ENCODE peak calls at places on chromosome 9, in seven cellular contexts. One of them, this sample, is unnamed.

GRCh38 chr9:38233796-38234355 is 158.6 kb upstream of the ALDH1B1 start:
- DNase-seq in mammary epithelial cell: no peak
- DNase-seq in ovary: no peak
- DNase-seq in pancreas: no peak
- DNase-seq in H9: no peak
- DNase-seq in A549: no peak
- DNase-seq in tibial artery: no peak
- DNase-seq in this sample: no peak

GRCh38 chr9:20402273-20402875 is 219.9 kb downstream of the MLLT3 start:
- DNase-seq in H9: no peak
- DNase-seq in ovary: no peak
- DNase-seq in A549: no peak
- DNase-seq in pancreas: no peak
- DNase-seq in tibial artery: no peak
- DNase-seq in mammary epithelial cell: no peak
- DNase-seq in this sample: no peak

GRCh38 chr9:101376117-101376866 is 8.5 kb downstream of the BAAT start:
- DNase-seq in pancreas: no peak
- DNase-seq in H9: no peak
- DNase-seq in ovary: no peak
- DNase-seq in mammary epithelial cell: peak; percentile 19
- DNase-seq in A549: peak; percentile 62
- DNase-seq in tibial artery: no peak
- DNase-seq in this sample: no peak

GRCh38 chr9:129210125-129210524 is 32.1 kb upstream of the IER5L start:
- DNase-seq in pancreas: no peak
- DNase-seq in A549: no peak
- DNase-seq in mammary epithelial cell: no peak
- DNase-seq in H9: no peak
- DNase-seq in ovary: no peak
- DNase-seq in tibial artery: no peak
- DNase-seq in this sample: no peak

GRCh38 chr9:132597073-132597775 is 14.8 kb downstream of the BARHL1 start:
- DNase-seq in H9: no peak
- DNase-seq in ovary: no peak
- DNase-seq in pancreas: no peak
- DNase-seq in A549: no peak
- DNase-seq in mammary epithelial cell: no peak
- DNase-seq in tibial artery: peak; percentile 45
- DNase-seq in this sample: peak; percentile 82

GRCh38 chr9:86413966-86414880 is 60.0 kb upstream of the TUT7 start:
- DNase-seq in A549: no peak
- DNase-seq in tibial artery: no peak
- DNase-seq in ovary: no peak
- DNase-seq in pancreas: no peak
- DNase-seq in mammary epithelial cell: no peak
- DNase-seq in H9: no peak
- DNase-seq in this sample: no peak

GRCh38 chr9:21778300-21778699 is 24.1 kb upstream of the MTAP start:
- DNase-seq in pancreas: no peak
- DNase-seq in tibial artery: no peak
- DNase-seq in mammary epithelial cell: peak; percentile 57
- DNase-seq in H9: no peak
- DNase-seq in ovary: no peak
- DNase-seq in A549: no peak
- DNase-seq in this sample: no peak

GRCh38 chr9:125145425-125145824 is 2.1 kb upstream of the SCAI start:
- DNase-seq in tibial artery: no peak
- DNase-seq in mammary epithelial cell: no peak
- DNase-seq in pancreas: no peak
- DNase-seq in ovary: no peak
- DNase-seq in A549: no peak
- DNase-seq in H9: no peak
- DNase-seq in this sample: no peak

GRCh38 chr9:123451011-123451410 is 95.0 kb downstream of the CRB2 start:
- DNase-seq in A549: no peak
- DNase-seq in ovary: peak; percentile 4
- DNase-seq in tibial artery: no peak
- DNase-seq in mammary epithelial cell: no peak
- DNase-seq in H9: no peak
- DNase-seq in pancreas: no peak
- DNase-seq in this sample: no peak

GRCh38 chr9:2599896-2600295 is 21.7 kb upstream of the VLDLR start:
- DNase-seq in ovary: no peak
- DNase-seq in mammary epithelial cell: no peak
- DNase-seq in H9: no peak
- DNase-seq in tibial artery: no peak
- DNase-seq in pancreas: no peak
- DNase-seq in A549: no peak
- DNase-seq in this sample: no peak

GRCh38 chr9:5549671-5550650 is 39.6 kb downstream of the PDCD1LG2 start:
- DNase-seq in mammary epithelial cell: peak; percentile 72
- DNase-seq in tibial artery: no peak
- DNase-seq in pancreas: no peak
- DNase-seq in A549: no peak
- DNase-seq in H9: no peak
- DNase-seq in ovary: no peak
- DNase-seq in this sample: no peak

GRCh38 chr9:137456864-137457405 is 2.2 kb downstream of the NSMF start:
- DNase-seq in tibial artery: no peak
- DNase-seq in ovary: peak; percentile 53
- DNase-seq in A549: no peak
- DNase-seq in mammary epithelial cell: no peak
- DNase-seq in pancreas: no peak
- DNase-seq in H9: no peak
- DNase-seq in this sample: no peak

GRCh38 chr9:109108318-109108717 is 11.4 kb downstream of the TMEM245 start:
- DNase-seq in tibial artery: no peak
- DNase-seq in A549: no peak
- DNase-seq in pancreas: no peak
- DNase-seq in ovary: no peak
- DNase-seq in H9: no peak
- DNase-seq in mammary epithelial cell: peak; percentile 20
- DNase-seq in this sample: no peak

DNA sequence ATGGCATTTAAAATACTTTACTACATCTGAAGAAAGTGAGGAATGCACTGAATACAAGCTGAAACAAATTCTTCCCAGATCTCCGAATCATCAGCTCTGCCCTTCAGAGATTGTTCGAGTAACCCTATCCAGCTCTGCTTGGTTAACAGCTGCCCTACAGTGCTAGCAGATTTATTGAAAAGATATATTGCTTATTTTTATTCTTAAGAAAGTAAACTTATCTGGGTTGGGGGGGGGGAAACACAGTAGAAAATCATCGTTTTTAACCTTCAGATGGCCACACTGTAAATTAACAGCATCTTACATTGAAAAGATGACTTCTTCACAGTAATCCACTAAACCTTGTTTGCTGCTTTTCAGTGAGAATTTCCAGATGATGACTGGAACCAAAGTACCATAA is 210.8 kb downstream of the NFIB start:
- DNase-seq in H9: no peak
- DNase-seq in pancreas: no peak
- DNase-seq in ovary: no peak
- DNase-seq in tibial artery: no peak
- DNase-seq in mammary epithelial cell: no peak
- DNase-seq in A549: no peak
- DNase-seq in this sample: no peak
- H3K4me1 ChIP-seq in H9: peaks cover 3% of the 10 kb centered on the region
- H3K4me1 ChIP-seq in pancreas: peaks cover 18% of the 10 kb centered on the region
- H3K4me1 ChIP-seq in ovary: peaks cover 1% of the 10 kb centered on the region
- H3K4me1 ChIP-seq in tibial artery: peaks cover 23% of the 10 kb centered on the region
- H3K4me1 ChIP-seq in mammary epithelial cell: no peaks in the 10 kb centered on the region
- H3K4me1 ChIP-seq in A549: peaks cover 16% of the 10 kb centered on the region
- H3K4me1 ChIP-seq in this sample: peaks cover 56% of the 10 kb centered on the region

GRCh38 chr9:135474915-135475314 is 4.7 kb upstream of the PPP1R26 start:
- DNase-seq in ovary: no peak
- DNase-seq in mammary epithelial cell: no peak
- DNase-seq in A549: peak; percentile 64
- DNase-seq in pancreas: no peak
- DNase-seq in H9: peak; percentile 76
- DNase-seq in tibial artery: no peak
- DNase-seq in this sample: no peak
- TF ChIP-seq CTCF in ovary: no peak
- TF ChIP-seq CTCF in mammary epithelial cell: peak; percentile 6
- TF ChIP-seq CTCF in A549: peak; percentile 46
- TF ChIP-seq CTCF in pancreas: no peak
- TF ChIP-seq CTCF in H9: peak; percentile 84
- TF ChIP-seq CTCF in tibial artery: no peak
- TF ChIP-seq CTCF in this sample: peak; percentile 53

DNA sequence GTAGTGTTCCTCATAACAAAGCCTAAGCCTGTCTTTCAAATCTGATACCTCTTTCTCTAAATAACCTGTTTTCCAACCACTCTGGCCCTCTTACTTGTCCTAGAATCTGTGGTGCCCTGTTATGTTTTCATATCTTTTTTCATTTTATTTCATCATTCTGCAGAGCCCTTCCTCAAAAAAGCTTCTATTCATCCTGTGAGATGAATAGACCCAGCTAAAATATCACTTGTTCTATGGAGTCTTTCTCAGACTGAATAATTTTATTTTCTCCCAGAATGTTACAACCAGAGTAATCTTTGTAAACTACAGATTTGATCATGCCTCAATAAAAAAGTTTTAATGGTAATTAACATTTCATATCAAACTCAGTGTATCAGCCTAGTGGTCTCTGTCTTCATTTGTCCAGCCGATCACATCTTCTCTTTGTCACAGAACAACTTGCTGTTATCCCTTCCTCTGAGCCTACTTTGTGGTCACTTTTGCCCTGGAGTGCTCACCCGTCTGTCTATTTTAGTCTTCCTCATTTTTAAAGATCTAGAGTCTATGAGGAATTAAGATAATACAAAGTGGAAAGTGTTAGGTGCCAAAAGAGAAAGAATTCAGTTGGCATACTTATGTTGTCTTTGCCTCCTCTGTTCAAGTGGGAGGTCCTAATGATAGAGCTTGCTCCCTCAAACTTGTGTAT is 77.8 kb downstream of the ZCCHC7 start:
- DNase-seq in ovary: no peak
- DNase-seq in H9: no peak
- DNase-seq in pancreas: no peak
- DNase-seq in mammary epithelial cell: no peak
- DNase-seq in tibial artery: no peak
- DNase-seq in A549: no peak
- DNase-seq in this sample: no peak
- H3K4me1 ChIP-seq in ovary: no peaks in the 10 kb centered on the region
- H3K4me1 ChIP-seq in H9: peaks cover 9% of the 10 kb centered on the region
- H3K4me1 ChIP-seq in pancreas: no peaks in the 10 kb centered on the region
- H3K4me1 ChIP-seq in mammary epithelial cell: peaks cover 26% of the 10 kb centered on the region
- H3K4me1 ChIP-seq in tibial artery: no peaks in the 10 kb centered on the region
- H3K4me1 ChIP-seq in A549: peaks cover 22% of the 10 kb centered on the region
- H3K4me1 ChIP-seq in this sample: peaks cover 41% of the 10 kb centered on the region

GRCh38 chr9:34145165-34145564 is 18.7 kb upstream of the DCAF12 start:
- DNase-seq in mammary epithelial cell: no peak
- DNase-seq in A549: no peak
- DNase-seq in ovary: no peak
- DNase-seq in H9: no peak
- DNase-seq in pancreas: no peak
- DNase-seq in tibial artery: no peak
- DNase-seq in this sample: no peak

GRCh38 chr9:34143116-34143515 is 16.6 kb upstream of the DCAF12 start:
- DNase-seq in tibial artery: no peak
- DNase-seq in A549: no peak
- DNase-seq in H9: no peak
- DNase-seq in mammary epithelial cell: no peak
- DNase-seq in ovary: no peak
- DNase-seq in pancreas: no peak
- DNase-seq in this sample: no peak

GRCh38 chr9:34140853-34141252 is 14.4 kb upstream of the DCAF12 start:
- DNase-seq in H9: no peak
- DNase-seq in pancreas: no peak
- DNase-seq in tibial artery: no peak
- DNase-seq in mammary epithelial cell: no peak
- DNase-seq in A549: no peak
- DNase-seq in ovary: no peak
- DNase-seq in this sample: no peak

GRCh38 chr9:34134521-34134920 is 8.0 kb upstream of the DCAF12 start:
- DNase-seq in H9: no peak
- DNase-seq in tibial artery: no peak
- DNase-seq in mammary epithelial cell: no peak
- DNase-seq in pancreas: no peak
- DNase-seq in ovary: no peak
- DNase-seq in A549: no peak
- DNase-seq in this sample: no peak

GRCh38 chr9:34139477-34140146 is 13.1 kb upstream of the DCAF12 start:
- DNase-seq in mammary epithelial cell: peak; percentile 60
- DNase-seq in tibial artery: peak; percentile 67
- DNase-seq in ovary: peak; percentile 61
- DNase-seq in pancreas: peak; percentile 76
- DNase-seq in H9: no peak
- DNase-seq in A549: peak; percentile 36
- DNase-seq in this sample: peak; percentile 36
- TF ChIP-seq CTCF in mammary epithelial cell: peak; percentile 47
- TF ChIP-seq CTCF in tibial artery: peak; percentile 24
- TF ChIP-seq CTCF in ovary: no peak
- TF ChIP-seq CTCF in pancreas: no peak
- TF ChIP-seq CTCF in H9: peak; percentile 40
- TF ChIP-seq CTCF in A549: peak; percentile 40
- TF ChIP-seq CTCF in this sample: peak; percentile 54

DNA sequence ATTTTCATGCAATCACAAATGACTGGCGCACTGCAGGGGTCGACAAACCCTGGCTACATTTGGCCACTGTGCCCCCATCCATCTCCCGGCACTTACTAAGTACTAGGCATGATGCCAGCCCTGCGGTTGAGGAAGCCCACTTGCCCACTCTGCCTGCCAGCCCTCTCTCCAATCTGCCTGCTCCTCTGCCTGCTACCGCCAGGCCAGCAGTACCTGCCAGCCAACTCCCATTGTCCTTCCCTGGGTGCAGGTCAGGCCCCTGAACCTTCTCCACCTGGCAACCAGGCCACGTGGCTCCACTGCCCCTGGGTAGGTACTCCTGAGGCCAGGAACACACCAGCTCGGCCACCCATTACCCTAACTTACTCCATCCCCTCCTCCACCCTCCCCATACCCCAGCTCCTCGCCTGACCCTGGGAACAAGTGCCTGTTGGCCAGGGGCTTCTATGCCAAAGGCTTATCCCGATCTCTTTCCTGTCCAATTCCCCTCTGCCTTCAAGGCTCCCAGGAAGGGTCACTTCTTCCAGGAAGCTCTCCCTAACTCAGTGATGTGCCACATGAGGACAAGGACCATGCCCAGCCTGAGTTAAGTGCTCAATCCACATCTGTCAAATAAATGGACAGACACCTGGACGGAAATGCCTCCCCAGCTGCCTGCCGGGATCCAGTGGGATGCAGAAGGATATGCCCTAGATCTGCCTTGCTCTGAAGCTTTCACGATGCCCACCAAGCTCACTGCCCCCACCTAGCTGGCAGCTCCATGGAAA is 6.6 kb downstream of the EEIG1 start:
- DNase-seq in ovary: no peak
- DNase-seq in pancreas: peak; percentile 29
- DNase-seq in A549: no peak
- DNase-seq in H9: peak; percentile 26
- DNase-seq in mammary epithelial cell: no peak
- DNase-seq in tibial artery: no peak
- DNase-seq in this sample: no peak
- H3K4me1 ChIP-seq in ovary: peaks cover 77% of the 10 kb centered on the region
- H3K4me1 ChIP-seq in pancreas: peaks cover 61% of the 10 kb centered on the region
- H3K4me1 ChIP-seq in A549: peaks cover 96% of the 10 kb centered on the region
- H3K4me1 ChIP-seq in H9: peaks cover 9% of the 10 kb centered on the region
- H3K4me1 ChIP-seq in mammary epithelial cell: peaks cover 44% of the 10 kb centered on the region
- H3K4me1 ChIP-seq in tibial artery: peaks cover 94% of the 10 kb centered on the region
- H3K4me1 ChIP-seq in this sample: peaks cover 100% of the 10 kb centered on the region

This sample was measured in left ventricle myocardium inferior.